ENCODE peak calls at places on chromosomes 1 and 21, in six cellular contexts. L is SK-N-SH treated with all-trans-retinoic acid at 6 μM for 48 hours; T is heart right ventricle; E is left ventricle myocardium superior; G is naive thymus-derived CD8-positive, alpha-beta T cell; B is activated T-cell treated with anti-CD3 and anti-CD28 coated beads, Interleukin-2, amount 50 U/mL, for 4 hours. W is an unnamed sample.

GRCh38 chr1:99590578-99591209 is 55.2 kb upstream of the PALMD start:
- ATAC-seq in E (peak), T (peak), G (no peak), B (no peak), L (peak), W (no peak)

GRCh38 chr1:2539312-2539907 is 9.3 kb upstream of the HES5 start:
- ATAC-seq in E (no peak), G (no peak), T (no peak), L (peak), B (peak), W (peak)

GRCh38 chr1:239040523-239040922 is 345.8 kb upstream of the CHRM3 start:
- ATAC-seq in G (no peak), L (peak), T (no peak), E (no peak), B (no peak), W (no peak)

GRCh38 chr1:88068407-88068806 is 615.7 kb upstream of the PKN2 start:
- ATAC-seq in G (no peak), L (no peak), T (no peak), B (no peak), E (no peak), W (no peak)

GRCh38 chr1:171220551-171221175 is 27.6 kb upstream of the FMO1 start:
- ATAC-seq in T (peak), G (no peak), L (peak), E (peak), B (no peak), W (no peak)

GRCh38 chr1:44587796-44588460 is 86.4 kb downstream of the TMEM53 start:
- ATAC-seq in B (no peak), L (no peak), G (no peak), E (no peak), T (peak), W (no peak)

GRCh38 chr1:40362699-40363098 is 10.8 kb upstream of the SMAP2 start:
- ATAC-seq in B (no peak), E (no peak), G (no peak), L (peak), T (no peak), W (no peak)

GRCh38 chr21:25913488-25913887 is 178.7 kb downstream of the GABPA start:
- ATAC-seq in L (no peak), G (no peak), E (no peak), B (no peak), T (no peak), W (no peak)

GRCh38 chr1:153001382-153001781 is at the start of gene SPRR3:
- ATAC-seq in T (no peak), G (no peak), B (no peak), E (no peak), L (no peak), W (no peak)

GRCh38 chr21:41761211-41762181 is 5.4 kb downstream of the RIPK4 start:
- ATAC-seq in G (no peak), E (peak), L (peak), B (no peak), T (peak), W (no peak)

GRCh38 chr1:116910379-116911165 is 856 bp downstream of the PTGFRN start:
- ATAC-seq in E (peak), G (peak), B (peak), L (peak), T (peak), W (peak)

GRCh38 chr21:35426484-35426883 is 377.4 kb upstream of the RUNX1 start:
- ATAC-seq in L (no peak), B (no peak), G (no peak), E (no peak), T (no peak), W (peak)

GRCh38 chr1:12530462-12531168 is 87.4 kb downstream of the DHRS3 start:
- ATAC-seq in E (no peak), T (no peak), L (no peak), G (no peak), B (no peak), W (no peak)

GRCh38 chr21:40386301-40386911 is 460.6 kb downstream of the DSCAM start:
- ATAC-seq in E (peak), L (no peak), T (no peak), G (no peak), B (no peak), W (peak)

GRCh38 chr1:155171836-155172731 is 1.0 kb downstream of the KRTCAP2 start:
- ATAC-seq in B (peak), T (no peak), G (no peak), L (no peak), E (no peak), W (peak)

GRCh38 chr1:168960114-168960513 is 146.4 kb upstream of the ATP1B1 start:
- ATAC-seq in E (no peak), T (no peak), G (no peak), B (no peak), L (no peak), W (no peak)

GRCh38 chr1:227747948-227748495 is 12.8 kb downstream of the SNAP47 start:
- ATAC-seq in L (no peak), G (no peak), E (no peak), B (no peak), T (no peak), W (no peak)

GRCh38 chr1:204296431-204296988 is 63.2 kb downstream of the PLEKHA6 start:
- ATAC-seq in T (peak), B (no peak), G (peak), L (no peak), E (peak), W (no peak)

GRCh38 chr1:47031059-47031458 is 7.6 kb downstream of the CYP4X1 start:
- ATAC-seq in B (no peak), L (no peak), G (no peak), E (peak), T (peak), W (no peak)

GRCh38 chr1:36239941-36240637 is 15.8 kb downstream of the THRAP3 start:
- ATAC-seq in L (peak), G (no peak), E (peak), T (peak), B (no peak), W (no peak)

GRCh38 chr1:119594386-119594785 is 53.7 kb downstream of the ZNF697 start:
- ATAC-seq in T (no peak), L (no peak), G (no peak), E (no peak), B (no peak), W (no peak)

GRCh38 chr1:204443871-204444581 is 32.4 kb upstream of the PPP1R15B start:
- ATAC-seq in G (no peak), L (no peak), T (no peak), B (peak), E (no peak), W (peak)

GRCh38 chr1:118785246-118785645 is 202.9 kb downstream of the TBX15 start:
- ATAC-seq in B (no peak), T (no peak), G (no peak), E (no peak), L (no peak), W (no peak)

GRCh38 chr1:164707868-164708331 is 148.9 kb downstream of the PBX1 start:
- ATAC-seq in G (no peak), E (peak), L (peak), B (no peak), T (no peak), W (no peak)

GRCh38 chr1:12464627-12465056 is 153.4 kb downstream of the DHRS3 start:
- ATAC-seq in T (peak), E (peak), L (peak), G (no peak), B (no peak), W (no peak)

GRCh38 chr21:17446737-17447136 is 66.1 kb upstream of the CXADR start:
- ATAC-seq in B (no peak), E (no peak), G (no peak), T (no peak), L (no peak), W (no peak)

GRCh38 chr1:48681476-48682305 is 95.0 kb downstream of the BEND5 start:
- ATAC-seq in L (peak), T (peak), G (no peak), E (peak), B (no peak), W (no peak)

GRCh38 chr1:67308136-67308535 is 463 bp downstream of the IL12RB2 start:
- ATAC-seq in B (no peak), L (no peak), E (no peak), T (no peak), G (no peak), W (peak)

GRCh38 chr1:108644984-108645383 is 15.9 kb downstream of the HENMT1 start:
- ATAC-seq in T (no peak), G (peak), E (no peak), L (no peak), B (peak), W (peak)

GRCh38 chr1:35574655-35575400 is 1.7 kb downstream of the TFAP2E start:
- ATAC-seq in B (no peak), G (no peak), L (no peak), T (no peak), E (no peak), W (no peak)

GRCh38 chr1:61141288-61142044 is 59.1 kb downstream of the NFIA start:
- ATAC-seq in E (peak), L (peak), T (no peak), B (no peak), G (no peak), W (no peak)

GRCh38 chr1:91891486-91891885 is 5.5 kb upstream of the TGFBR3 start:
- ATAC-seq in B (no peak), E (peak), G (no peak), T (peak), L (no peak), W (no peak)

GRCh38 chr1:154186177-154186576 is 5.7 kb downstream of the TPM3 start:
- ATAC-seq in L (no peak), T (no peak), B (no peak), G (no peak), E (no peak), W (no peak)

GRCh38 chr1:21596628-21597027 is 72.5 kb downstream of the RAP1GAP start:
- ATAC-seq in T (no peak), B (no peak), G (no peak), E (no peak), L (no peak), W (no peak)

GRCh38 chr1:83882906-83883305 is 116.0 kb downstream of the TTLL7 start:
- ATAC-seq in E (no peak), L (peak), B (no peak), T (no peak), G (no peak), W (no peak)

GRCh38 chr1:179425186-179425585 is 59.4 kb downstream of the AXDND1 start:
- ATAC-seq in L (no peak), E (no peak), B (no peak), T (no peak), G (no peak), W (no peak)

W was measured in activated T-helper 17 cell treated with anti-CD3 and anti-CD28 coated beads, Interleukin-2, amount 50 U/mL, for 72 hours.